ENCODE peak calls at places on chromosome 1, in seven cellular contexts. O, F, N, Z, K, W and X are unnamed samples.

GRCh38 chr1:205263580-205264190 is 35.9 kb downstream of the TMCC2 start:
- DNase-seq in O (no peak), N (no peak), F (peak; percentile 16), W (no peak), K (no peak), Z (peak; percentile 75), X (no peak)

GRCh38 chr1:59020151-59020997 is 236.5 kb upstream of the JUN start:
- DNase-seq in O (no peak), N (no peak), W (peak; percentile 85), F (peak; percentile 81), K (peak; percentile 62), Z (peak; percentile 48), X (no peak)

GRCh38 chr1:111084999-111085398 is 54.9 kb downstream of the DRAM2 start:
- DNase-seq in Z (no peak), N (no peak), K (no peak), W (no peak), F (no peak), O (no peak), X (no peak)

GRCh38 chr1:185244015-185244747 is 72.9 kb downstream of the IVNS1ABP start:
- DNase-seq in Z (no peak), O (no peak), W (peak; percentile 11), F (peak; percentile 86), N (no peak), K (no peak), X (peak; percentile 14)

GRCh38 chr1:87154351-87154750 is 174.3 kb upstream of the LMO4 start:
- DNase-seq in O (no peak), K (no peak), N (no peak), Z (no peak), F (no peak), W (peak; percentile 19), X (no peak)

GRCh38 chr1:38662141-38662540 is 197.4 kb downstream of the RRAGC start:
- DNase-seq in K (no peak), N (no peak), Z (no peak), W (no peak), F (no peak), O (no peak), X (no peak)

GRCh38 chr1:31585736-31586365 is 9.5 kb downstream of the TINAGL1 start:
- DNase-seq in N (no peak), F (no peak), W (no peak), Z (peak; percentile 8), K (no peak), O (no peak), X (no peak)

GRCh38 chr1:32765561-32766327 is 51.4 kb downstream of the YARS1 start:
- DNase-seq in N (no peak), Z (no peak), K (no peak), F (no peak), W (no peak), O (peak; percentile 86), X (no peak)

GRCh38 chr1:8166436-8166835 is 140.3 kb upstream of the ERRFI1 start:
- DNase-seq in W (no peak), Z (no peak), F (no peak), O (no peak), K (no peak), N (no peak), X (no peak)

GRCh38 chr1:183234660-183235476 is 48.8 kb downstream of the LAMC2 start:
- DNase-seq in F (peak; percentile 98), K (no peak), N (peak; percentile 87), W (peak; percentile 61), O (peak; percentile 88), Z (peak; percentile 34), X (peak; percentile 89)

GRCh38 chr1:201593200-201593828 is 54.4 kb downstream of the NAV1 start:
- DNase-seq in W (peak; percentile 67), O (no peak), K (peak; percentile 61), F (peak; percentile 98), Z (no peak), N (no peak), X (peak; percentile 79)

GRCh38 chr1:26602378-26602959 is 72.9 kb downstream of the RPS6KA1 start:
- DNase-seq in N (no peak), K (peak; percentile 67), W (peak; percentile 74), F (peak; percentile 77), Z (peak; percentile 72), O (peak; percentile 72), X (peak; percentile 47)

GRCh38 chr1:54376085-54377039 is 29.8 kb downstream of the SSBP3 start:
- DNase-seq in Z (peak; percentile 85), O (no peak), W (no peak), F (no peak), N (no peak), K (no peak), X (no peak)

GRCh38 chr1:48430832-48431231 is 41.2 kb downstream of the SPATA6 start:
- DNase-seq in N (no peak), K (no peak), O (no peak), F (no peak), W (no peak), Z (no peak), X (no peak)

GRCh38 chr1:203408485-203409229 is 57.7 kb upstream of the FMOD start:
- DNase-seq in W (no peak), N (peak; percentile 93), F (peak; percentile 64), Z (no peak), K (no peak), O (no peak), X (peak; percentile 54)

GRCh38 chr1:61680500-61680899 is 44.4 kb downstream of the TM2D1 start:
- DNase-seq in O (no peak), K (no peak), W (no peak), N (no peak), Z (no peak), F (no peak), X (no peak)

GRCh38 chr1:15573477-15573876 is 11.4 kb downstream of the AGMAT start:
- DNase-seq in W (no peak), O (peak; percentile 21), K (no peak), Z (no peak), N (peak; percentile 28), F (peak; percentile 56), X (no peak)

GRCh38 chr1:26281971-26282693 is 2.2 kb downstream of the SH3BGRL3 start:
- DNase-seq in K (peak; percentile 57), F (no peak), O (peak; percentile 92), N (peak; percentile 65), W (peak; percentile 80), Z (no peak), X (no peak)

GRCh38 chr1:162421258-162422194 is 9.6 kb upstream of the SH2D1B start:
- DNase-seq in N (no peak), F (no peak), K (no peak), W (no peak), Z (peak; percentile 55), O (no peak), X (no peak)

GRCh38 chr1:12180315-12180714 is 13.5 kb downstream of the TNFRSF1B start:
- DNase-seq in W (peak; percentile 68), Z (no peak), K (peak; percentile 97), N (peak; percentile 79), O (no peak), F (no peak), X (no peak)

GRCh38 chr1:170664283-170664827 is 424 bp downstream of the PRRX1 start:
- DNase-seq in Z (no peak), W (no peak), F (peak; percentile 45), K (no peak), N (no peak), O (peak; percentile 33), X (no peak)

GRCh38 chr1:100404816-100405215 is 52.5 kb downstream of the CDC14A start:
- DNase-seq in N (no peak), O (no peak), K (no peak), Z (no peak), F (no peak), W (no peak), X (no peak)

GRCh38 chr1:47192458-47193384 is 2.9 kb upstream of the PDZK1IP1 start:
- DNase-seq in F (peak; percentile 73), N (peak; percentile 85), O (peak; percentile 97), K (peak; percentile 63), W (peak; percentile 76), Z (peak; percentile 88), X (peak; percentile 41)

GRCh38 chr1:28540651-28541050 is 12.2 kb upstream of the TRNAU1AP start:
- DNase-seq in Z (no peak), K (no peak), W (no peak), N (no peak), F (no peak), O (peak; percentile 39), X (no peak)

GRCh38 chr1:26164036-26164927 is 4.5 kb downstream of the C1orf232 start:
- DNase-seq in K (peak; percentile 26), W (peak; percentile 47), O (peak; percentile 86), N (no peak), F (no peak), Z (peak; percentile 81), X (no peak)

GRCh38 chr1:76868916-76869315 is 1.6 kb downstream of the ST6GALNAC5 start:
- DNase-seq in O (peak; percentile 74), F (no peak), K (no peak), N (no peak), W (no peak), Z (no peak), X (no peak)
- H3K4me3 ChIP-seq in O (peak overlapping the region; percentile 96), F (no peak overlapping the region), K (no peak overlapping the region), N (peak overlapping the region; percentile 49), W (no peak overlapping the region), Z (no peak overlapping the region), X (no peak overlapping the region)

GRCh38 chr1:179806333-179806732 is 63.2 kb downstream of the FAM163A start:
- DNase-seq in F (peak; percentile 31), Z (no peak), K (no peak), W (peak; percentile 50), N (no peak), O (no peak), X (no peak)
- TF ChIP-seq CTCF in F (no peak), Z (no peak), K (no peak), W (no peak), N (no peak), O (no peak), X (no peak)

GRCh38 chr1:229136817-229137216 is 134.1 kb upstream of the RAB4A start:
- DNase-seq in W (peak; percentile 90), N (no peak), F (no peak), Z (no peak), O (no peak), K (peak; percentile 61), X (no peak)
- H3K4me3 ChIP-seq in W (no peak overlapping the region), N (no peak overlapping the region), F (no peak overlapping the region), Z (no peak overlapping the region), O (no peak overlapping the region), K (no peak overlapping the region), X (no peak overlapping the region)

GRCh38 chr1:145858238-145858936 is 494 bp downstream of the PIAS3 start:
- DNase-seq in F (peak; percentile 35), N (peak; percentile 88), K (peak; percentile 42), W (peak; percentile 70), O (peak; percentile 95), Z (peak; percentile 64), X (no peak)

GRCh38 chr1:145859491-145860159 is 744 bp upstream of the PIAS3 start:
- DNase-seq in O (peak; percentile 94), N (peak; percentile 95), K (peak; percentile 26), W (peak; percentile 85), F (peak; percentile 86), Z (peak; percentile 94), X (peak; percentile 54)

GRCh38 chr1:145857170-145857569 is 1.7 kb downstream of the PIAS3 start:
- DNase-seq in K (no peak), F (no peak), N (no peak), W (no peak), O (no peak), Z (no peak), X (no peak)

GRCh38 chr1:145858937-145859490 is at the start of gene PIAS3:
- DNase-seq in W (peak; percentile 96), O (peak; percentile 98), K (peak; percentile 80), Z (peak; percentile 97), F (peak; percentile 94), N (peak; percentile 98), X (peak; percentile 61)

GRCh38 chr1:145855426-145855948 is 3.4 kb downstream of the PIAS3 start:
- DNase-seq in F (no peak), W (no peak), O (no peak), Z (no peak), K (no peak), N (no peak), X (no peak)
- TF ChIP-seq CTCF in F (peak; percentile 11), W (peak; percentile 3), O (peak; percentile 34), Z (peak; percentile 39), K (peak; percentile 8), N (no peak), X (peak; percentile 29)

GRCh38 chr1:50425376-50426107 is 2.3 kb upstream of the DMRTA2 start:
- DNase-seq in K (no peak), O (peak; percentile 67), Z (no peak), N (no peak), W (no peak), F (no peak), X (no peak)
- H3K4me3 ChIP-seq in K (no peak overlapping the region), O (peak overlapping the region; percentile 36), Z (no peak overlapping the region), N (peak overlapping the region; percentile 42), W (no peak overlapping the region), F (no peak overlapping the region), X (no peak overlapping the region)